ENCODE peak calls at places on chromosomes 1 and 21, in six cellular contexts. S is activated CD4-positive, alpha-beta T cell treated with anti-CD3 and anti-CD28 coated beads for 36 hours; N is K562; M is left cardiac atrium; J is T-helper 17 cell; D is activated T-cell treated with anti-CD3 and anti-CD28 coated beads, Interleukin-2, amount 50 U/mL, for 4 hours. L is an unnamed sample.

GRCh38 chr1:6928106-6928885 is 143.0 kb downstream of the CAMTA1 start:
- ATAC-seq in S (peak), N (no peak), M (no peak), J (no peak), D (no peak), L (no peak)

GRCh38 chr1:234848972-234849641 is 239.1 kb upstream of the IRF2BP2 start:
- ATAC-seq in S (no peak), N (peak), M (peak), J (no peak), D (no peak), L (no peak)

GRCh38 chr1:17342014-17342441 is 30.0 kb upstream of the PADI6 start:
- ATAC-seq in S (no peak), N (no peak), M (no peak), J (no peak), D (no peak), L (no peak)

GRCh38 chr1:246726881-246727280 is 2.7 kb downstream of the SCCPDH start:
- ATAC-seq in S (no peak), N (no peak), M (peak), J (no peak), D (no peak), L (no peak)

GRCh38 chr1:46017876-46018503 is 114.4 kb downstream of the PIK3R3 start:
- ATAC-seq in S (no peak), N (peak), M (peak), J (no peak), D (no peak), L (no peak)

GRCh38 chr1:99645199-99645598 is 714 bp upstream of the PALMD start:
- ATAC-seq in S (no peak), N (peak), M (peak), J (no peak), D (no peak), L (no peak)

GRCh38 chr1:233326995-233327937 is at the start of gene MAP3K21:
- ATAC-seq in S (peak), N (peak), M (peak), J (peak), D (peak), L (peak)

GRCh38 chr1:14969006-14969405 is 184.5 kb upstream of the TMEM51 start:
- ATAC-seq in S (peak), N (no peak), M (peak), J (peak), D (peak), L (no peak)

GRCh38 chr1:175195798-175196197 is 3.2 kb upstream of the KIAA0040 start:
- ATAC-seq in S (no peak), N (no peak), M (no peak), J (no peak), D (no peak), L (no peak)

GRCh38 chr1:228372183-228373003 is 34.2 kb downstream of the TRIM11 start:
- ATAC-seq in S (no peak), N (peak), M (no peak), J (no peak), D (no peak), L (no peak)

GRCh38 chr21:29235714-29236197 is 63.0 kb upstream of the BACH1 start:
- ATAC-seq in S (no peak), N (no peak), M (no peak), J (no peak), D (no peak), L (peak)

GRCh38 chr1:234987415-234988159 is 141.1 kb downstream of the TOMM20 start:
- ATAC-seq in S (peak), N (peak), M (peak), J (peak), D (peak), L (peak)

GRCh38 chr1:170545476-170545875 is 13.5 kb downstream of the GORAB start:
- ATAC-seq in S (no peak), N (no peak), M (peak), J (no peak), D (no peak), L (no peak)

GRCh38 chr1:54331843-54332688 is 74.1 kb downstream of the SSBP3 start:
- ATAC-seq in S (no peak), N (no peak), M (no peak), J (no peak), D (no peak), L (no peak)

GRCh38 chr1:227928811-227929375 is 18.8 kb downstream of the WNT9A start:
- ATAC-seq in S (no peak), N (no peak), M (no peak), J (no peak), D (no peak), L (no peak)

GRCh38 chr1:214579183-214579582 is 23.8 kb upstream of the CENPF start:
- ATAC-seq in S (no peak), N (no peak), M (no peak), J (no peak), D (no peak), L (no peak)

GRCh38 chr1:111695801-111696200 is 43.4 kb downstream of the INKA2 start:
- ATAC-seq in S (no peak), N (no peak), M (no peak), J (no peak), D (no peak), L (no peak)

GRCh38 chr21:39041815-39042214 is 141.4 kb downstream of the PSMG1 start:
- ATAC-seq in S (no peak), N (no peak), M (peak), J (no peak), D (no peak), L (no peak)

GRCh38 chr1:11771481-11772043 is 9.6 kb downstream of the C1orf167 start:
- ATAC-seq in S (no peak), N (no peak), M (no peak), J (no peak), D (no peak), L (no peak)

GRCh38 chr1:5551274-5551966 is 440.8 kb downstream of the NPHP4 start:
- ATAC-seq in S (no peak), N (no peak), M (no peak), J (no peak), D (peak), L (no peak)

GRCh38 chr1:228377664-228378452 is 28.8 kb downstream of the TRIM11 start:
- ATAC-seq in S (peak), N (peak), M (peak), J (peak), D (peak), L (peak)

GRCh38 chr1:180970333-180971079 is 52.2 kb downstream of the STX6 start:
- ATAC-seq in S (no peak), N (peak), M (no peak), J (no peak), D (no peak), L (no peak)

GRCh38 chr1:36476945-36477344 is 5.8 kb downstream of the CSF3R start:
- ATAC-seq in S (no peak), N (no peak), M (no peak), J (no peak), D (no peak), L (no peak)

GRCh38 chr1:236947794-236948193 is 56.4 kb downstream of the MT1HL1 start:
- ATAC-seq in S (no peak), N (no peak), M (no peak), J (no peak), D (no peak), L (no peak)

GRCh38 chr1:31981976-31982375 is 31.7 kb upstream of the KHDRBS1 start:
- ATAC-seq in S (peak), N (no peak), M (peak), J (peak), D (peak), L (peak)

GRCh38 chr1:165755393-165756010 is 13.2 kb downstream of the TMCO1 start:
- ATAC-seq in S (no peak), N (peak), M (no peak), J (no peak), D (no peak), L (no peak)